ENCODE peak calls at places on chromosomes 3 and 15, in nine cellular contexts. One of them, this sample, is unnamed.

GRCh38 chr3:9837701-9838582 is 5.9 kb downstream of the RPUSD3 start:
- DNase-seq in CD4-positive, alpha-beta T cell: no peak
- DNase-seq in IMR-90: no peak
- DNase-seq in stomach: no peak
- DNase-seq in tibial artery: no peak
- DNase-seq in WERI-Rb-1: no peak
- DNase-seq in A549: no peak
- DNase-seq in keratinocyte: no peak
- DNase-seq in right cardiac atrium: no peak
- DNase-seq in this sample: no peak

GRCh38 chr3:25155696-25156471 is 272.2 kb upstream of the RARB start:
- DNase-seq in right cardiac atrium: no peak
- DNase-seq in IMR-90: no peak
- DNase-seq in keratinocyte: no peak
- DNase-seq in A549: no peak
- DNase-seq in stomach: no peak
- DNase-seq in CD4-positive, alpha-beta T cell: no peak
- DNase-seq in tibial artery: no peak
- DNase-seq in WERI-Rb-1: no peak
- DNase-seq in this sample: no peak

GRCh38 chr3:11995061-11995460 is 9.1 kb upstream of the SYN2 start:
- DNase-seq in keratinocyte: no peak
- DNase-seq in IMR-90: no peak
- DNase-seq in right cardiac atrium: no peak
- DNase-seq in CD4-positive, alpha-beta T cell: no peak
- DNase-seq in stomach: no peak
- DNase-seq in tibial artery: no peak
- DNase-seq in A549: no peak
- DNase-seq in WERI-Rb-1: peak
- DNase-seq in this sample: no peak

GRCh38 chr3:55698826-55699225 is 211.7 kb upstream of the WNT5A start:
- DNase-seq in stomach: no peak
- DNase-seq in keratinocyte: no peak
- DNase-seq in tibial artery: no peak
- DNase-seq in WERI-Rb-1: no peak
- DNase-seq in right cardiac atrium: no peak
- DNase-seq in IMR-90: peak
- DNase-seq in CD4-positive, alpha-beta T cell: no peak
- DNase-seq in A549: no peak
- DNase-seq in this sample: no peak

GRCh38 chr15:88629071-88629470 is 7.9 kb downstream of the AEN start:
- DNase-seq in CD4-positive, alpha-beta T cell: no peak
- DNase-seq in A549: no peak
- DNase-seq in IMR-90: no peak
- DNase-seq in stomach: no peak
- DNase-seq in WERI-Rb-1: no peak
- DNase-seq in tibial artery: peak
- DNase-seq in keratinocyte: no peak
- DNase-seq in right cardiac atrium: no peak
- DNase-seq in this sample: no peak

GRCh38 chr3:123702720-123703119 is 117.9 kb upstream of the HACD2 start:
- DNase-seq in CD4-positive, alpha-beta T cell: no peak
- DNase-seq in right cardiac atrium: no peak
- DNase-seq in WERI-Rb-1: no peak
- DNase-seq in keratinocyte: no peak
- DNase-seq in tibial artery: no peak
- DNase-seq in A549: no peak
- DNase-seq in stomach: no peak
- DNase-seq in IMR-90: no peak
- DNase-seq in this sample: no peak

GRCh38 chr15:42456539-42456938 is 34.4 kb downstream of the ZNF106 start:
- DNase-seq in A549: no peak
- DNase-seq in CD4-positive, alpha-beta T cell: no peak
- DNase-seq in right cardiac atrium: no peak
- DNase-seq in WERI-Rb-1: no peak
- DNase-seq in tibial artery: no peak
- DNase-seq in keratinocyte: no peak
- DNase-seq in stomach: no peak
- DNase-seq in IMR-90: no peak
- DNase-seq in this sample: no peak

GRCh38 chr3:40417845-40418543 is 31.0 kb downstream of the ENTPD3 start:
- DNase-seq in CD4-positive, alpha-beta T cell: no peak
- DNase-seq in tibial artery: no peak
- DNase-seq in keratinocyte: peak
- DNase-seq in WERI-Rb-1: no peak
- DNase-seq in stomach: no peak
- DNase-seq in right cardiac atrium: no peak
- DNase-seq in IMR-90: no peak
- DNase-seq in A549: no peak
- DNase-seq in this sample: peak

GRCh38 chr15:90203473-90203872 is 2.3 kb downstream of the SEMA4B start:
- DNase-seq in WERI-Rb-1: no peak
- DNase-seq in IMR-90: no peak
- DNase-seq in stomach: no peak
- DNase-seq in CD4-positive, alpha-beta T cell: no peak
- DNase-seq in right cardiac atrium: no peak
- DNase-seq in tibial artery: no peak
- DNase-seq in A549: no peak
- DNase-seq in keratinocyte: no peak
- DNase-seq in this sample: no peak

DNA sequence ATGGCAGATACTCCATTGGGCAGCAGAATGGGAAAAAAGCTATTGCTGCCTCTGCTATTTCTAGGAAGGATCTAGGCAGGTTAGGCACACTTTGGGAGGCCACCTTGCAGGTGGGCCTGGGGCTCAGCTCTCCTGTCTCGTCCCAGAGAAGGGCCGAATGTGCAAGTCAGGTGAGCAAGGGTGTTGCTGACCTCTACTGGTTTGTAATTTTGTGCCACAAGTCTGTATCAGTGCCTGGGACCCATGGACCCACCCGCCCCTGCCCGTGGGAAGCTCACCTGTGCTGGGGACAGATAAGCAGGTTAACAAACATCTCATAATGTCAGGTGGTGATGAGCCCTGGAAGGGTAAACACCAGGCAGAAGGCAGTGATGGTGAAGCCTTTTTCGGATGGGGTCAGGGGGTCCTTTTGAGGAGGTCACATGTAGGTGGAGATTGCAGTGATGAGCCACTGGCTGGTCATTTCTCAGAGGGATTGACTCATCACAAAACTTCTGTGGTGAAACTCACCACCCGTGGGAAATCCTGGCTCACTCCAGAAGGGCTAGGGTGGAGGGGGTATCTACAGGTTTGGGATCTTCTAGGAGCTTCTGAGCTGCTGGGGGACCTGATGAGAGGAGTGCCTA is 161.3 kb downstream of the KLF13 start:
- DNase-seq in keratinocyte: no peak
- DNase-seq in CD4-positive, alpha-beta T cell: no peak
- DNase-seq in A549: no peak
- DNase-seq in stomach: peak
- DNase-seq in tibial artery: no peak
- DNase-seq in right cardiac atrium: no peak
- DNase-seq in WERI-Rb-1: no peak
- DNase-seq in IMR-90: peak
- DNase-seq in this sample: no peak
- H3K27ac ChIP-seq in keratinocyte: no peak
- H3K27ac ChIP-seq in CD4-positive, alpha-beta T cell: no peak
- H3K27ac ChIP-seq in A549: peak
- H3K27ac ChIP-seq in stomach: peak
- H3K27ac ChIP-seq in tibial artery: peak
- H3K27ac ChIP-seq in right cardiac atrium: peak
- H3K27ac ChIP-seq in WERI-Rb-1: no peak
- H3K27ac ChIP-seq in IMR-90: no peak
- H3K27ac ChIP-seq in this sample: peak

GRCh38 chr15:77775851-77776250 is 143.1 kb upstream of the LINGO1 start:
- DNase-seq in IMR-90: no peak
- DNase-seq in CD4-positive, alpha-beta T cell: no peak
- DNase-seq in A549: no peak
- DNase-seq in stomach: no peak
- DNase-seq in WERI-Rb-1: no peak
- DNase-seq in tibial artery: no peak
- DNase-seq in keratinocyte: no peak
- DNase-seq in right cardiac atrium: no peak
- DNase-seq in this sample: no peak
- H3K27ac ChIP-seq in IMR-90: no peak
- H3K27ac ChIP-seq in CD4-positive, alpha-beta T cell: no peak
- H3K27ac ChIP-seq in A549: no peak
- H3K27ac ChIP-seq in stomach: no peak
- H3K27ac ChIP-seq in WERI-Rb-1: no peak
- H3K27ac ChIP-seq in tibial artery: no peak
- H3K27ac ChIP-seq in keratinocyte: no peak
- H3K27ac ChIP-seq in right cardiac atrium: no peak
- H3K27ac ChIP-seq in this sample: no peak

GRCh38 chr3:186257866-186258265 is 104.2 kb downstream of the DGKG start:
- DNase-seq in A549: no peak
- DNase-seq in WERI-Rb-1: no peak
- DNase-seq in IMR-90: peak
- DNase-seq in keratinocyte: no peak
- DNase-seq in CD4-positive, alpha-beta T cell: no peak
- DNase-seq in stomach: no peak
- DNase-seq in right cardiac atrium: no peak
- DNase-seq in tibial artery: no peak
- DNase-seq in this sample: no peak

GRCh38 chr3:186255703-186256331 is 106.2 kb downstream of the DGKG start:
- DNase-seq in stomach: peak
- DNase-seq in A549: no peak
- DNase-seq in WERI-Rb-1: peak
- DNase-seq in tibial artery: no peak
- DNase-seq in keratinocyte: no peak
- DNase-seq in CD4-positive, alpha-beta T cell: no peak
- DNase-seq in right cardiac atrium: no peak
- DNase-seq in IMR-90: no peak
- DNase-seq in this sample: no peak

GRCh38 chr3:186251948-186252619 is 110.0 kb downstream of the DGKG start:
- DNase-seq in IMR-90: no peak
- DNase-seq in tibial artery: no peak
- DNase-seq in WERI-Rb-1: no peak
- DNase-seq in keratinocyte: no peak
- DNase-seq in A549: no peak
- DNase-seq in CD4-positive, alpha-beta T cell: no peak
- DNase-seq in stomach: no peak
- DNase-seq in right cardiac atrium: peak
- DNase-seq in this sample: no peak

GRCh38 chr3:186258968-186259367 is 103.1 kb downstream of the DGKG start:
- DNase-seq in keratinocyte: no peak
- DNase-seq in tibial artery: no peak
- DNase-seq in stomach: no peak
- DNase-seq in WERI-Rb-1: peak
- DNase-seq in IMR-90: no peak
- DNase-seq in A549: no peak
- DNase-seq in CD4-positive, alpha-beta T cell: no peak
- DNase-seq in right cardiac atrium: no peak
- DNase-seq in this sample: no peak

DNA sequence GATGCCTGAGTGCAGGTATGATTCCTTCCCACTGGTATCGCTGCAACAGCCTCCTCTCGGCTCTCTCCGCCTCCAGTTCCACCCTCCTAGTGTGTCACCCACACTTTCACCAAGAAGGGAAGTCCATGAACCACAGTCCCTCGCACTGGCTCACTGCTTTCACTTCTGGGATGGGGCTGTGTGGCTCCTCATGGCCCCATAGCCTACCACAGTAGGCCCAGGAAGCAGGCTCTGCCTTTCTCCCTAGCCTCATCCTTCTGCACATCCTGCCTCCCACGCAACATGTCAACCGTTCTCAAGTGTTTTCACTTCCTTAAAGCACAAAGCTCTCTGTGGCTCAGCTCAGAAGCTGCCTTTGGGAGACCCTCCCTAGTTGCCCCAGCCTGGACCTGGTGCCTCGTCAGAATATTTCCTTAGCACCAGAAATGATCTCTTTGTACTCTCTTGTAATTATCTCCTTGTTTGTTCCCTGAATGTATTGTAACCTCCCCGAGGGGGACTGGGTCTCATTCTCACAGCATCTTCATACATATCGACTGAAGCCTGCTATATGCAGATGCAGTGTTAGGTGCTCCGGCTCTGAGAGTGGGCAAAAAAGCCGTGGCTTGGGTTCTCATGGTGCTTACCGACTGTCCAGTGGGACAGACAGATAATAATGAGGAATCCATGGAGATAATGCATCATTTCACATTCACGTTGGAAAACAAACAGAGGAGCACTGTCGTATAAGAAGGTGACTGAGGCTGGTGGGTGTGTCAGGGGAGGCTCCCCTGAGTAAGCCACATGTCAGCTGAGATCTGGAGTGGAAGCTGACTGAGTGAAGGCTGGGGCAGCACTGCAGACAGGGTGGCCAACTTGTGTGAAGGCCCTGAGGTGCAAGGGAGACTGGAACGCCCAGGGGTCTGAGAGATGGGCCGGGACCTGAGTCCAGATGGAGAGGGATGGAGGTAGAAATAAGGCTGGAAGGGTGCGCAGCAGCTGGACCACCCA is 107.1 kb downstream of the DGKG start:
- DNase-seq in WERI-Rb-1: no peak
- DNase-seq in IMR-90: no peak
- DNase-seq in stomach: no peak
- DNase-seq in CD4-positive, alpha-beta T cell: no peak
- DNase-seq in right cardiac atrium: peak
- DNase-seq in tibial artery: no peak
- DNase-seq in keratinocyte: no peak
- DNase-seq in A549: no peak
- DNase-seq in this sample: no peak
- H3K27ac ChIP-seq in WERI-Rb-1: no peak
- H3K27ac ChIP-seq in IMR-90: no peak
- H3K27ac ChIP-seq in stomach: no peak
- H3K27ac ChIP-seq in CD4-positive, alpha-beta T cell: no peak
- H3K27ac ChIP-seq in right cardiac atrium: no peak
- H3K27ac ChIP-seq in tibial artery: no peak
- H3K27ac ChIP-seq in keratinocyte: no peak
- H3K27ac ChIP-seq in A549: no peak
- H3K27ac ChIP-seq in this sample: no peak

GRCh38 chr15:40928351-40928974 is 677 bp upstream of the DLL4 start:
- DNase-seq in CD4-positive, alpha-beta T cell: no peak
- DNase-seq in A549: no peak
- DNase-seq in right cardiac atrium: peak
- DNase-seq in tibial artery: no peak
- DNase-seq in stomach: no peak
- DNase-seq in keratinocyte: no peak
- DNase-seq in IMR-90: no peak
- DNase-seq in WERI-Rb-1: peak
- DNase-seq in this sample: no peak

GRCh38 chr15:40926659-40927496 is 2.3 kb upstream of the DLL4 start:
- DNase-seq in WERI-Rb-1: no peak
- DNase-seq in stomach: no peak
- DNase-seq in tibial artery: no peak
- DNase-seq in CD4-positive, alpha-beta T cell: no peak
- DNase-seq in IMR-90: no peak
- DNase-seq in right cardiac atrium: peak
- DNase-seq in keratinocyte: no peak
- DNase-seq in A549: no peak
- DNase-seq in this sample: no peak

GRCh38 chr15:40928975-40929729 is at the start of gene DLL4:
- DNase-seq in CD4-positive, alpha-beta T cell: peak
- DNase-seq in A549: peak
- DNase-seq in tibial artery: peak
- DNase-seq in right cardiac atrium: peak
- DNase-seq in WERI-Rb-1: peak
- DNase-seq in keratinocyte: no peak
- DNase-seq in stomach: peak
- DNase-seq in IMR-90: peak
- DNase-seq in this sample: no peak

GRCh38 chr15:40925863-40926658 is 3.1 kb upstream of the DLL4 start:
- DNase-seq in tibial artery: no peak
- DNase-seq in IMR-90: no peak
- DNase-seq in A549: no peak
- DNase-seq in CD4-positive, alpha-beta T cell: no peak
- DNase-seq in keratinocyte: no peak
- DNase-seq in stomach: no peak
- DNase-seq in WERI-Rb-1: peak
- DNase-seq in right cardiac atrium: peak
- DNase-seq in this sample: no peak

GRCh38 chr15:40927497-40928346 is 1.4 kb upstream of the DLL4 start:
- DNase-seq in right cardiac atrium: peak
- DNase-seq in IMR-90: no peak
- DNase-seq in CD4-positive, alpha-beta T cell: no peak
- DNase-seq in stomach: no peak
- DNase-seq in tibial artery: no peak
- DNase-seq in A549: no peak
- DNase-seq in WERI-Rb-1: peak
- DNase-seq in keratinocyte: no peak
- DNase-seq in this sample: no peak
- H3K27ac ChIP-seq in right cardiac atrium: no peak
- H3K27ac ChIP-seq in IMR-90: no peak
- H3K27ac ChIP-seq in CD4-positive, alpha-beta T cell: no peak
- H3K27ac ChIP-seq in stomach: no peak
- H3K27ac ChIP-seq in tibial artery: no peak
- H3K27ac ChIP-seq in A549: peak
- H3K27ac ChIP-seq in WERI-Rb-1: peak
- H3K27ac ChIP-seq in keratinocyte: no peak
- H3K27ac ChIP-seq in this sample: no peak